ENCODE peak calls at places on chromosomes 7 and 10, in five cellular contexts. R, H, B, M and S are unnamed samples.
A peak's percentile ranks its signal among the peaks of the same experiment; 100 is the strongest.

GRCh38 chr7:158695726-158696452 is 8.7 kb downstream of the NCAPG2 start:
- DNase-seq in H (peak; percentile 62), M (peak; percentile 93), R (peak; percentile 90), B (no peak), S (peak; percentile 77)

GRCh38 chr7:39417642-39418041 is 148.6 kb upstream of the YAE1 start:
- DNase-seq in H (no peak), M (no peak), B (no peak), R (no peak), S (no peak)

GRCh38 chr7:140605337-140605736 is 35.3 kb downstream of the DENND2A start:
- DNase-seq in H (no peak), B (no peak), R (no peak), M (no peak), S (no peak)

GRCh38 chr10:44280615-44281014 is 104.3 kb downstream of the CXCL12 start:
- DNase-seq in B (no peak), R (no peak), M (no peak), H (no peak), S (no peak)

GRCh38 chr7:99125505-99125865 is 18.4 kb downstream of the SMURF1 start:
- DNase-seq in H (no peak), R (no peak), B (no peak), M (no peak), S (no peak)

GRCh38 chr7:143381427-143382125 is 431 bp downstream of the ZYX start:
- DNase-seq in B (peak; percentile 61), M (peak; percentile 89), R (no peak), H (peak; percentile 92), S (peak; percentile 90)

GRCh38 chr7:22348379-22348778 is 8.6 kb downstream of the RAPGEF5 start:
- DNase-seq in H (no peak), B (no peak), M (no peak), R (no peak), S (no peak)

GRCh38 chr7:24573554-24574338 is 494 bp downstream of the PALS2 start:
- DNase-seq in M (peak; percentile 60), R (peak; percentile 77), B (peak; percentile 30), H (peak; percentile 41), S (peak; percentile 90)

GRCh38 chr10:8873310-8873709 is 818.8 kb downstream of the GATA3 start:
- DNase-seq in M (no peak), H (no peak), R (no peak), B (no peak), S (no peak)

GRCh38 chr7:5296627-5297226 is 14.0 kb downstream of the SLC29A4 start:
- DNase-seq in R (no peak), M (no peak), H (no peak), B (peak; percentile 76), S (peak; percentile 83)

GRCh38 chr7:75653651-75654050 is 85.1 kb downstream of the HIP1 start:
- DNase-seq in H (no peak), M (no peak), R (no peak), B (no peak), S (no peak)

GRCh38 chr10:112510384-112510783 is 63.4 kb downstream of the VTI1A start:
- DNase-seq in B (no peak), M (no peak), H (no peak), R (no peak), S (no peak)

GRCh38 chr7:74490546-74490945 is 36.8 kb downstream of the GTF2IRD1 start:
- DNase-seq in M (no peak), B (no peak), H (peak; percentile 34), R (no peak), S (no peak)

GRCh38 chr10:117455346-117455745 is 80.1 kb upstream of the PDZD8 start:
- DNase-seq in M (no peak), B (no peak), H (no peak), R (no peak), S (peak; percentile 70)

GRCh38 chr7:19530261-19530660 is 178.6 kb downstream of the POLR1F start:
- DNase-seq in R (no peak), H (no peak), B (no peak), M (no peak), S (no peak)

GRCh38 chr10:69332278-69333010 is 54.1 kb downstream of the HK1 start:
- DNase-seq in H (no peak), R (no peak), B (no peak), M (no peak), S (peak; percentile 29)

GRCh38 chr7:152313879-152314604 is 121.8 kb downstream of the KMT2C start:
- DNase-seq in R (peak; percentile 68), B (no peak), H (no peak), M (no peak), S (no peak)

GRCh38 chr10:49442863-49443262 is 47.0 kb upstream of the DRGX start:
- DNase-seq in H (no peak), R (no peak), B (no peak), M (no peak), S (no peak)

GRCh38 chr7:116815041-116815440 is 47.3 kb upstream of the CAPZA2 start:
- DNase-seq in H (no peak), R (no peak), M (no peak), B (no peak), S (no peak)

GRCh38 chr7:52064493-52064892 is 747.9 kb upstream of the COBL start:
- DNase-seq in R (no peak), H (no peak), M (no peak), B (no peak), S (no peak)

GRCh38 chr10:99682752-99683151 is 23.4 kb downstream of the ENTPD7 start:
- DNase-seq in M (no peak), R (peak; percentile 9), H (no peak), B (no peak), S (no peak)

GRCh38 chr10:116667484-116667883 is 46.7 kb downstream of the PNLIPRP2 start:
- DNase-seq in B (no peak), M (no peak), R (no peak), H (no peak), S (no peak)

GRCh38 chr10:101224060-101224909 is 5.0 kb downstream of the LBX1 start:
- DNase-seq in R (no peak), M (no peak), H (no peak), B (no peak), S (no peak)

GRCh38 chr10:93061594-93062498 is 1.2 kb downstream of the CYP26C1 start:
- DNase-seq in M (no peak), R (no peak), H (no peak), B (no peak), S (peak; percentile 78)

GRCh38 chr10:128863411-128863810 is 603.6 kb upstream of the MGMT start:
- DNase-seq in H (no peak), R (no peak), B (no peak), M (no peak), S (no peak)

GRCh38 chr7:1046722-1047679 is 2.7 kb downstream of the GPR146 start:
- DNase-seq in R (no peak), H (no peak), B (no peak), M (no peak), S (peak; percentile 45)

GRCh38 chr7:98280791-98281756 is at the start of gene BRI3:
- DNase-seq in H (peak; percentile 88), R (peak; percentile 94), M (peak; percentile 97), B (peak; percentile 96), S (peak; percentile 97)

GRCh38 chr10:94066411-94066810 is 72.7 kb downstream of the PLCE1 start:
- DNase-seq in B (no peak), H (peak; percentile 13), M (no peak), R (peak; percentile 53), S (no peak)

GRCh38 chr7:114922151-114922651 is 307 bp downstream of the MDFIC start:
- DNase-seq in M (peak; percentile 61), R (peak; percentile 35), B (peak; percentile 33), H (peak; percentile 66), S (peak; percentile 89)

GRCh38 chr10:101425535-101425934 is 71.6 kb downstream of the BTRC start:
- DNase-seq in M (no peak), B (no peak), R (no peak), H (no peak), S (no peak)

GRCh38 chr10:35471455-35471854 is 133.7 kb upstream of the GJD4 start:
- DNase-seq in B (no peak), H (no peak), R (no peak), M (no peak), S (no peak)

GRCh38 chr10:72308320-72308987 is 34.7 kb downstream of the DDIT4 start:
- DNase-seq in H (peak; percentile 93), M (peak; percentile 92), B (no peak), R (peak; percentile 93), S (peak; percentile 81)
- TF ChIP-seq POLR2A in H (no peak), M (peak; percentile 57), B (no peak), R (no peak), S (no peak)

GRCh38 chr7:66920769-66921395 is at the start of gene TMEM248:
- DNase-seq in H (peak; percentile 84), R (peak; percentile 98), B (peak; percentile 71), M (peak; percentile 95), S (peak; percentile 97)
- TF ChIP-seq POLR2A in H (peak; percentile 23), R (peak; percentile 98), B (peak; percentile 86), M (peak; percentile 54), S (no peak)

GRCh38 chr10:130110236-130111114 is at the start of gene C10orf143:
- DNase-seq in B (peak; percentile 77), H (peak; percentile 98), R (peak; percentile 98), M (peak; percentile 99), S (peak; percentile 99)

GRCh38 chr10:130112821-130113220 is 2.2 kb upstream of the C10orf143 start:
- DNase-seq in H (no peak), R (no peak), B (no peak), M (no peak), S (no peak)

GRCh38 chr10:130109796-130110235 is 814 bp downstream of the C10orf143 start:
- DNase-seq in B (no peak), R (peak; percentile 88), H (peak; percentile 70), M (peak; percentile 91), S (no peak)

GRCh38 chr10:130111848-130112180 is 1.2 kb upstream of the C10orf143 start:
- DNase-seq in M (no peak), B (no peak), R (no peak), H (no peak), S (no peak)

GRCh38 chr10:130111115-130111847 is 651 bp upstream of the C10orf143 start:
- DNase-seq in H (peak; percentile 95), B (peak; percentile 85), M (peak; percentile 99), R (peak; percentile 99), S (peak; percentile 98)
- TF ChIP-seq POLR2A in H (peak; percentile 64), B (peak; percentile 62), M (peak; percentile 49), R (peak; percentile 63), S (no peak)

DNA sequence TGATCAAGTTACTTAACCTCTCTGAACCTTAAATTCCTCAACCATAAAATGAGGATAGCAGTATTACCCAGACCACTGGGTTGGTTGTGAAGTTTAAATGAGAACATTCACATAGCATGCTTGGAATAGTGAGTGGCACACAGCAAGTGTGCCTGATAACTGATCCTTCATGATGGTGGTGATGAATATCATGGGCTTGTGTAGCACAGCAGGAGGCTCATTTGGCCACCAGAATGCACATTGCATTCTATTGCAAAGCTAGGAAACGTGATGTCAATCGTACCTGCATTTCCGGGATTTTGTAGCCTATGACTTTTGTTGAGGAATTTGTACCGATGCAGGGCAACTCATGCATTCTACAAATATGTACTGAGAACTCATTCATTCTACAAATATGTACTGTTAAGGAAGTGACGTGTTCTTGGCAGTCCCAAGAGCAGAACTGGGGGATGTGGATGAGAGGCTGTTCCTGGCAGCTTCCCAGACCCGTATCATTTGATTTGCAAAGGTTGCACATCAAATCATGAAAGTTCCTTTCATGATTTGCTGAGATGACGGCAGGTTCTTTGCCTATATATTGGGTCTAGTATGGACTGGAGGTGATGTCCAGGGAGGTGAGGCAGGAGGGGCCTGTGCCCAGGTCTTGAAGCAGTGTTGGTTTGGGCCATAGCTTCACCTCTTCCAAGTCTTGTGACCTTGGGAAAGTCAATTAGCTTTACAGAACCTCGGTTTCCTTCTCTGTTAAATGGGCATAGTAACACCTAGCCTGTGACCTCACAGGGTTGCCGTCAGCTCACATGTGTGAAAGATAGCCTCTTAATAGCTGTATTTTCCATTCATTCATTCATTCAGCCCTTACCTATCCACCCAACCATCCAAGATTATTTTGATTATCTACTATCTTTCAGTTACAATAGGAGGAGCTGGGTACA is 94.7 kb upstream of the SMNDC1 start:
- DNase-seq in R (no peak), B (no peak), M (peak; percentile 79), H (no peak), S (no peak)
- TF ChIP-seq POLR2A in R (no peak), B (no peak), M (no peak), H (no peak), S (no peak)